ENCODE peak calls at places on chromosomes 3 and 15, in eight cellular contexts. F is ovary; M is PC-3; P is brain microvascular endothelial cell; G is WERI-Rb-1; W is CD8-positive, alpha-beta T cell; D is hepatocyte; U is ascending aorta. C is an unnamed sample.

GRCh38 chr3:73432723-73433032 is 192.1 kb downstream of the PDZRN3 start:
- DNase-seq in D (no peak), M (no peak), F (no peak), U (no peak), P (no peak), W (no peak), G (no peak), C (no peak)

GRCh38 chr15:73386886-73387506 is 18.2 kb upstream of the HCN4 start:
- DNase-seq in F (no peak), U (no peak), M (no peak), W (no peak), G (no peak), P (no peak), D (no peak), C (no peak)

GRCh38 chr3:15305366-15305844 is 27.0 kb downstream of the SH3BP5 start:
- DNase-seq in G (no peak), F (no peak), W (no peak), U (no peak), D (peak), M (peak), P (no peak), C (no peak)

GRCh38 chr3:61807865-61808276 is 246.5 kb downstream of the PTPRG start:
- DNase-seq in U (no peak), M (no peak), W (no peak), P (no peak), D (peak), F (no peak), G (peak), C (peak)

GRCh38 chr3:55285156-55285555 is 201.9 kb downstream of the WNT5A start:
- DNase-seq in W (no peak), M (no peak), D (no peak), U (no peak), F (no peak), G (no peak), P (no peak), C (peak)

GRCh38 chr3:119891944-119892721 is 110.2 kb downstream of the NR1I2 start:
- DNase-seq in U (no peak), P (peak), G (peak), M (peak), D (peak), F (peak), W (peak), C (peak)

GRCh38 chr15:78201281-78202190 is 32.8 kb downstream of the ACSBG1 start:
- DNase-seq in M (no peak), F (no peak), P (no peak), D (no peak), G (no peak), U (no peak), W (no peak), C (no peak)

GRCh38 chr15:86837631-86838030 is 758.0 kb downstream of the AGBL1 start:
- DNase-seq in D (no peak), U (no peak), G (no peak), P (peak), F (no peak), M (no peak), W (no peak), C (peak)

GRCh38 chr15:76753131-76753530 is 152.0 kb downstream of the SCAPER start:
- DNase-seq in D (no peak), G (no peak), F (no peak), U (no peak), P (no peak), W (no peak), M (no peak), C (no peak)

GRCh38 chr3:128800241-128801187 is 74.5 kb downstream of the RAB7A start:
- DNase-seq in F (no peak), M (no peak), G (no peak), P (no peak), U (no peak), W (no peak), D (no peak), C (no peak)

GRCh38 chr3:154120903-154121235 is 321 bp upstream of the ARHGEF26 start:
- DNase-seq in M (no peak), U (no peak), P (no peak), D (no peak), W (no peak), F (no peak), G (no peak), C (no peak)

GRCh38 chr3:48478631-48479555 is 25.1 kb downstream of the SHISA5 start:
- DNase-seq in P (no peak), G (no peak), F (no peak), D (no peak), W (peak), U (no peak), M (no peak), C (no peak)

GRCh38 chr3:156820687-156821070 is 5.5 kb upstream of the LEKR1 start:
- DNase-seq in G (no peak), P (no peak), F (no peak), W (no peak), D (no peak), U (no peak), M (no peak), C (no peak)

GRCh38 chr15:41512512-41513281 is 930 bp downstream of the LTK start:
- DNase-seq in U (no peak), G (peak), P (no peak), W (no peak), M (no peak), D (no peak), F (no peak), C (no peak)

GRCh38 chr3:134194247-134194646 is 56.4 kb downstream of the RYK start:
- DNase-seq in F (no peak), U (no peak), M (no peak), W (no peak), P (no peak), D (no peak), G (no peak), C (peak)

GRCh38 chr3:14369675-14370669 is 32.4 kb upstream of the SLC6A6 start:
- DNase-seq in W (no peak), M (peak), G (peak), U (no peak), D (peak), P (no peak), F (no peak), C (no peak)

GRCh38 chr15:90029024-90029423 is 27.9 kb downstream of the ZNF710 start:
- DNase-seq in U (no peak), P (no peak), F (no peak), W (no peak), G (no peak), M (no peak), D (peak), C (no peak)

GRCh38 chr3:126746395-126747177 is 42.5 kb downstream of the CHCHD6 start:
- DNase-seq in D (peak), U (no peak), W (no peak), P (peak), G (peak), M (peak), F (no peak), C (peak)

GRCh38 chr3:9013782-9014181 is 50.5 kb upstream of the RAD18 start:
- DNase-seq in U (no peak), P (no peak), M (no peak), F (no peak), D (no peak), W (no peak), G (no peak), C (no peak)

GRCh38 chr3:12227833-12228232 is 61.0 kb upstream of the PPARG start:
- DNase-seq in F (no peak), P (peak), G (no peak), U (no peak), D (no peak), W (no peak), M (peak), C (peak)

GRCh38 chr15:41930221-41930866 is 36.5 kb upstream of the SPTBN5 start:
- DNase-seq in G (no peak), D (peak), U (no peak), W (no peak), M (peak), F (peak), P (peak), C (peak)

DNA sequence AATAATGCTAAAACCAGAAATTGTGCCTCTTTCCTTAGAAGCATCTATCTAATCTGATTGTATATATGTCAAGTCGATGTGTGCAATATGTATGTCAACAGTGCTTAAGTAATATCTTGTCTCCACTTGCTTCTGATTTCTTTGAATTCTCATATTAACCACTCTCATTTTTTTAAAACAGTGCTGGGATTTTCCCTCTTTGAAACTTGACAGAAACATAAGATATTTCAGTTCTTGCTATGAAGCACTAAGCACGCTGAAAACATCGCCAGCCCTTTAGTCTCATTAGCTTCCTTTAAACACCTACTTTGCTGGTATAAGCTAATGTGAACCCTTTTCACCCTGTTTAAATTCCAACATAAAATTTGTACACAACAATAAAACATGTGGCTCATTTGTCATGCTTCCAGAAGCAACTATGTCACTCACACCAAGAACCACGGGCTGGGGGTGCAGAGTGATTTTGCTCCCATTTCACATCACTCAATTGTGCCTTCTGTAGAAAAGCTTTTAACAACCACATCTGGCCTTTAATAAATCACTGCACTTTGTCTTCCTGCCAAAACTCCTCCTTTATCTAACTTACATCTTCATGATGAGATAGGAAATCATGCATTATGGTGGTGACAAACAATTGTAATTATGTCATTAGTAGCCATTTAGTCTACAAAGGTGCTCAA is 185.2 kb downstream of the FOXP1 start:
- DNase-seq in W (no peak), U (no peak), M (no peak), D (no peak), G (no peak), F (no peak), P (no peak), C (no peak)
- H3K27ac ChIP-seq in W (peak), U (no peak), M (no peak), D (peak), G (no peak), F (no peak), P (no peak), C (no peak)

GRCh38 chr3:109224333-109224732 is 87.8 kb downstream of the C3orf85 start:
- DNase-seq in D (peak), F (no peak), P (no peak), M (peak), U (no peak), W (no peak), G (peak), C (no peak)
- TF ChIP-seq CTCF in D (peak), F (no peak), P (peak), M (peak), U (no peak), W (no peak), G (peak), C (no peak)

GRCh38 chr3:57164606-57165573 is at the start of gene IL17RD:
- DNase-seq in P (peak), W (peak), U (no peak), D (peak), G (peak), F (peak), M (peak), C (peak)
- H3K27ac ChIP-seq in P (no peak), W (no peak), U (peak), D (peak), G (no peak), F (peak), M (no peak), C (no peak)

GRCh38 chr3:109109574-109109973 is 8.4 kb downstream of the MORC1 start:
- DNase-seq in D (no peak), F (no peak), M (no peak), W (no peak), P (no peak), G (no peak), U (no peak), C (no peak)
- TF ChIP-seq CTCF in D (no peak), F (no peak), M (no peak), W (no peak), P (no peak), G (no peak), U (no peak), C (no peak)

DNA sequence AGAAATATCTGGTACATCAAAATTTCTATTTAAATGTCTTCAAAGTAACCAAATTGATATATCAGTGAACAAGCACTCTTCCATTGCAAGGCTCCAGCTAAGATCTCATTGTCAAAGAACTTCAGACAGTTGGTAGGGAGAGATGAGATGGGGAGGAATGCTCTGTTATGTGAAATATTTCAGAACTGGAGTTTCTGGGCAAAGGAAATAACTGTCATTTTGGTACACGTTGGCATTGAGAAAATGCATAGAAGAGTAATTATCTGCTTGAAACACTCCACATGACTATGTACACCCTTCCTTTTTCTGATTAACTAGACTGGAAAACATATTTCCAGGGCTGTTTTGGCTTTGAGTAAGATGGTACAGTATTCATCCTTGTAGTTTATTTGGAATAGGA is 297.5 kb upstream of the RASGRP1 start:
- DNase-seq in D (no peak), P (no peak), M (no peak), U (no peak), W (no peak), F (no peak), G (no peak), C (no peak)
- H3K27ac ChIP-seq in D (no peak), P (no peak), M (no peak), U (no peak), W (no peak), F (no peak), G (no peak), C (no peak)

DNA sequence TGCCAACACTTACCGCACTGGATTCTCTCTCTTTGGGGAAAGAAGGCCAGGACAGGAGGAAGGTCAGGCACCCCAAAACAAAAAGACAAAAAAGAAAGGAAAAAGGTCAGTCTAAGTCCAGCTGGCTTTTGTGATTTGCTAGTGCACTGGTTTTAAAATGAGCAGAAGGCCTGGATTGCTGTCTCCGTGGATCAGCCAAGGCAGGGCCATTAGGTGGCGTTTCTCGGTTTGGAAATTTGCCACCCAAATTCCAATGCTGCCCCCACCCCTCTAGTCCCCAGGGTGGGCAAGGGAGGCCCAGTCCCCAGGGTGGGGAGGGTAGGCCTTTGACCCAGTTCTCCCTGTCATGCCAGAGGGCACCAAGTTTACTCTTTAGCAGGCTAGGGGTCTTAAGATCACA is 33.3 kb downstream of the TLE3 start:
- DNase-seq in P (no peak), W (no peak), F (no peak), M (no peak), D (no peak), G (no peak), U (no peak), C (peak)
- TF ChIP-seq CTCF in P (peak), W (no peak), F (no peak), M (no peak), D (no peak), G (peak), U (no peak), C (peak)

GRCh38 chr3:50427255-50427654 is 67.9 kb upstream of the TMEM115 start:
- DNase-seq in F (no peak), M (no peak), D (no peak), P (no peak), U (no peak), W (no peak), G (no peak), C (no peak)
- H3K27ac ChIP-seq in F (no peak), M (no peak), D (no peak), P (no peak), U (no peak), W (no peak), G (no peak), C (no peak)